ENCODE peak calls at places on chromosome 3, in ten cellular contexts. One of them, this sample, is unnamed.

GRCh38 chr3:146177072-146177936 is 16.3 kb upstream of the PLOD2 start:
- DNase-seq in renal cortical epithelial cell: no peak
- DNase-seq in A172: no peak
- DNase-seq in NCI-H1436: no peak
- DNase-seq in CMK: no peak
- DNase-seq in ureter: no peak
- DNase-seq in GM12864: no peak
- DNase-seq in H9: no peak
- DNase-seq in nucleus accumbens: no peak
- DNase-seq in activated CD4-positive, alpha-beta T cell treated with anti-CD3 and anti-CD28 coated beads, Interleukin-2, amount 50 U/mL, for 1 hour: no peak
- DNase-seq in this sample: no peak

GRCh38 chr3:110533089-110533488 is 538.5 kb upstream of the NECTIN3 start:
- DNase-seq in renal cortical epithelial cell: peak
- DNase-seq in A172: no peak
- DNase-seq in NCI-H1436: no peak
- DNase-seq in CMK: no peak
- DNase-seq in ureter: no peak
- DNase-seq in GM12864: no peak
- DNase-seq in H9: no peak
- DNase-seq in nucleus accumbens: no peak
- DNase-seq in activated CD4-positive, alpha-beta T cell treated with anti-CD3 and anti-CD28 coated beads, Interleukin-2, amount 50 U/mL, for 1 hour: no peak
- DNase-seq in this sample: no peak

GRCh38 chr3:114241259-114241658 is 3.9 kb upstream of the ZNF80 start:
- DNase-seq in renal cortical epithelial cell: no peak
- DNase-seq in A172: no peak
- DNase-seq in NCI-H1436: no peak
- DNase-seq in CMK: no peak
- DNase-seq in ureter: no peak
- DNase-seq in GM12864: no peak
- DNase-seq in H9: no peak
- DNase-seq in nucleus accumbens: no peak
- DNase-seq in activated CD4-positive, alpha-beta T cell treated with anti-CD3 and anti-CD28 coated beads, Interleukin-2, amount 50 U/mL, for 1 hour: no peak
- DNase-seq in this sample: no peak

GRCh38 chr3:58464875-58465274 is 27.0 kb upstream of the KCTD6 start:
- DNase-seq in renal cortical epithelial cell: no peak
- DNase-seq in A172: no peak
- DNase-seq in NCI-H1436: no peak
- DNase-seq in CMK: no peak
- DNase-seq in ureter: no peak
- DNase-seq in GM12864: no peak
- DNase-seq in H9: no peak
- DNase-seq in nucleus accumbens: no peak
- DNase-seq in activated CD4-positive, alpha-beta T cell treated with anti-CD3 and anti-CD28 coated beads, Interleukin-2, amount 50 U/mL, for 1 hour: no peak
- DNase-seq in this sample: no peak

GRCh38 chr3:62833538-62833937 is 41.7 kb downstream of the CADPS start:
- DNase-seq in renal cortical epithelial cell: no peak
- DNase-seq in A172: no peak
- DNase-seq in NCI-H1436: no peak
- DNase-seq in CMK: no peak
- DNase-seq in ureter: no peak
- DNase-seq in GM12864: no peak
- DNase-seq in H9: no peak
- DNase-seq in nucleus accumbens: no peak
- DNase-seq in activated CD4-positive, alpha-beta T cell treated with anti-CD3 and anti-CD28 coated beads, Interleukin-2, amount 50 U/mL, for 1 hour: no peak
- DNase-seq in this sample: no peak

GRCh38 chr3:11651900-11652299 is 8.2 kb upstream of the VGLL4 start:
- DNase-seq in renal cortical epithelial cell: peak
- DNase-seq in A172: peak
- DNase-seq in NCI-H1436: no peak
- DNase-seq in CMK: no peak
- DNase-seq in ureter: no peak
- DNase-seq in GM12864: no peak
- DNase-seq in H9: no peak
- DNase-seq in nucleus accumbens: no peak
- DNase-seq in activated CD4-positive, alpha-beta T cell treated with anti-CD3 and anti-CD28 coated beads, Interleukin-2, amount 50 U/mL, for 1 hour: no peak
- DNase-seq in this sample: no peak

GRCh38 chr3:124492824-124493223 is 237.4 kb upstream of the UMPS start:
- DNase-seq in renal cortical epithelial cell: peak
- DNase-seq in A172: peak
- DNase-seq in NCI-H1436: peak
- DNase-seq in CMK: no peak
- DNase-seq in ureter: peak
- DNase-seq in GM12864: peak
- DNase-seq in H9: peak
- DNase-seq in nucleus accumbens: no peak
- DNase-seq in activated CD4-positive, alpha-beta T cell treated with anti-CD3 and anti-CD28 coated beads, Interleukin-2, amount 50 U/mL, for 1 hour: no peak
- DNase-seq in this sample: peak

GRCh38 chr3:40398346-40398745 is 11.4 kb downstream of the ENTPD3 start:
- DNase-seq in renal cortical epithelial cell: no peak
- DNase-seq in A172: no peak
- DNase-seq in NCI-H1436: no peak
- DNase-seq in CMK: no peak
- DNase-seq in ureter: no peak
- DNase-seq in GM12864: no peak
- DNase-seq in H9: no peak
- DNase-seq in nucleus accumbens: no peak
- DNase-seq in activated CD4-positive, alpha-beta T cell treated with anti-CD3 and anti-CD28 coated beads, Interleukin-2, amount 50 U/mL, for 1 hour: no peak
- DNase-seq in this sample: no peak

GRCh38 chr3:158091526-158091925 is 14.7 kb downstream of the SHOX2 start:
- DNase-seq in renal cortical epithelial cell: peak
- DNase-seq in A172: no peak
- DNase-seq in NCI-H1436: no peak
- DNase-seq in CMK: no peak
- DNase-seq in ureter: no peak
- DNase-seq in GM12864: no peak
- DNase-seq in H9: no peak
- DNase-seq in nucleus accumbens: no peak
- DNase-seq in activated CD4-positive, alpha-beta T cell treated with anti-CD3 and anti-CD28 coated beads, Interleukin-2, amount 50 U/mL, for 1 hour: no peak
- DNase-seq in this sample: no peak

GRCh38 chr3:161222662-161223061 is 1.6 kb downstream of the NMD3 start:
- DNase-seq in renal cortical epithelial cell: no peak
- DNase-seq in A172: peak
- DNase-seq in NCI-H1436: no peak
- DNase-seq in CMK: no peak
- DNase-seq in ureter: no peak
- DNase-seq in GM12864: no peak
- DNase-seq in H9: no peak
- DNase-seq in nucleus accumbens: no peak
- DNase-seq in activated CD4-positive, alpha-beta T cell treated with anti-CD3 and anti-CD28 coated beads, Interleukin-2, amount 50 U/mL, for 1 hour: no peak
- DNase-seq in this sample: no peak

GRCh38 chr3:33277193-33277882 is at the start of gene FBXL2:
- DNase-seq in renal cortical epithelial cell: peak
- DNase-seq in A172: peak
- DNase-seq in NCI-H1436: peak
- DNase-seq in CMK: peak
- DNase-seq in ureter: peak
- DNase-seq in GM12864: no peak
- DNase-seq in H9: peak
- DNase-seq in nucleus accumbens: no peak
- DNase-seq in activated CD4-positive, alpha-beta T cell treated with anti-CD3 and anti-CD28 coated beads, Interleukin-2, amount 50 U/mL, for 1 hour: no peak
- DNase-seq in this sample: peak

GRCh38 chr3:150076443-150076842 is 105.7 kb upstream of the PFN2 start:
- DNase-seq in renal cortical epithelial cell: no peak
- DNase-seq in A172: no peak
- DNase-seq in NCI-H1436: no peak
- DNase-seq in CMK: no peak
- DNase-seq in ureter: no peak
- DNase-seq in GM12864: no peak
- DNase-seq in H9: no peak
- DNase-seq in nucleus accumbens: no peak
- DNase-seq in activated CD4-positive, alpha-beta T cell treated with anti-CD3 and anti-CD28 coated beads, Interleukin-2, amount 50 U/mL, for 1 hour: no peak
- DNase-seq in this sample: no peak

GRCh38 chr3:195169011-195169410 is 101.9 kb downstream of the XXYLT1 start:
- DNase-seq in renal cortical epithelial cell: no peak
- DNase-seq in A172: no peak
- DNase-seq in NCI-H1436: no peak
- DNase-seq in CMK: no peak
- DNase-seq in ureter: no peak
- DNase-seq in GM12864: no peak
- DNase-seq in H9: no peak
- DNase-seq in nucleus accumbens: no peak
- DNase-seq in activated CD4-positive, alpha-beta T cell treated with anti-CD3 and anti-CD28 coated beads, Interleukin-2, amount 50 U/mL, for 1 hour: no peak
- DNase-seq in this sample: no peak

GRCh38 chr3:182436547-182436946 is 356.8 kb upstream of the ATP11B start:
- DNase-seq in renal cortical epithelial cell: no peak
- DNase-seq in A172: no peak
- DNase-seq in NCI-H1436: peak
- DNase-seq in CMK: no peak
- DNase-seq in ureter: no peak
- DNase-seq in GM12864: no peak
- DNase-seq in H9: no peak
- DNase-seq in nucleus accumbens: no peak
- DNase-seq in activated CD4-positive, alpha-beta T cell treated with anti-CD3 and anti-CD28 coated beads, Interleukin-2, amount 50 U/mL, for 1 hour: no peak
- DNase-seq in this sample: no peak

GRCh38 chr3:94234177-94234788 is 171.4 kb downstream of the NSUN3 start:
- DNase-seq in renal cortical epithelial cell: peak
- DNase-seq in A172: peak
- DNase-seq in NCI-H1436: no peak
- DNase-seq in CMK: no peak
- DNase-seq in ureter: no peak
- DNase-seq in GM12864: peak
- DNase-seq in H9: no peak
- DNase-seq in nucleus accumbens: no peak
- DNase-seq in activated CD4-positive, alpha-beta T cell treated with anti-CD3 and anti-CD28 coated beads, Interleukin-2, amount 50 U/mL, for 1 hour: no peak
- DNase-seq in this sample: no peak

GRCh38 chr3:197365621-197366020 is 67.2 kb upstream of the DLG1 start:
- DNase-seq in renal cortical epithelial cell: no peak
- DNase-seq in A172: no peak
- DNase-seq in NCI-H1436: no peak
- DNase-seq in CMK: no peak
- DNase-seq in ureter: no peak
- DNase-seq in GM12864: no peak
- DNase-seq in H9: no peak
- DNase-seq in nucleus accumbens: no peak
- DNase-seq in activated CD4-positive, alpha-beta T cell treated with anti-CD3 and anti-CD28 coated beads, Interleukin-2, amount 50 U/mL, for 1 hour: no peak
- DNase-seq in this sample: no peak

GRCh38 chr3:47399531-47400270 is 18.9 kb downstream of the PTPN23 start:
- DNase-seq in renal cortical epithelial cell: no peak
- DNase-seq in A172: no peak
- DNase-seq in NCI-H1436: no peak
- DNase-seq in CMK: no peak
- DNase-seq in ureter: no peak
- DNase-seq in GM12864: no peak
- DNase-seq in H9: no peak
- DNase-seq in nucleus accumbens: no peak
- DNase-seq in activated CD4-positive, alpha-beta T cell treated with anti-CD3 and anti-CD28 coated beads, Interleukin-2, amount 50 U/mL, for 1 hour: no peak
- DNase-seq in this sample: no peak

GRCh38 chr3:136772709-136773108 is 20.5 kb upstream of the STAG1 start:
- DNase-seq in renal cortical epithelial cell: peak
- DNase-seq in A172: peak
- DNase-seq in NCI-H1436: no peak
- DNase-seq in CMK: no peak
- DNase-seq in ureter: no peak
- DNase-seq in GM12864: no peak
- DNase-seq in H9: no peak
- DNase-seq in nucleus accumbens: no peak
- DNase-seq in activated CD4-positive, alpha-beta T cell treated with anti-CD3 and anti-CD28 coated beads, Interleukin-2, amount 50 U/mL, for 1 hour: no peak
- DNase-seq in this sample: no peak

GRCh38 chr3:55885721-55886120 is 398.6 kb upstream of the WNT5A start:
- DNase-seq in renal cortical epithelial cell: peak
- DNase-seq in A172: peak
- DNase-seq in NCI-H1436: no peak
- DNase-seq in CMK: no peak
- DNase-seq in ureter: no peak
- DNase-seq in GM12864: no peak
- DNase-seq in H9: no peak
- DNase-seq in nucleus accumbens: no peak
- DNase-seq in activated CD4-positive, alpha-beta T cell treated with anti-CD3 and anti-CD28 coated beads, Interleukin-2, amount 50 U/mL, for 1 hour: no peak
- DNase-seq in this sample: no peak

GRCh38 chr3:10757021-10757820 is 58.8 kb upstream of the SLC6A11 start:
- DNase-seq in renal cortical epithelial cell: peak
- DNase-seq in A172: peak
- DNase-seq in NCI-H1436: no peak
- DNase-seq in CMK: no peak
- DNase-seq in ureter: no peak
- DNase-seq in GM12864: no peak
- DNase-seq in H9: no peak
- DNase-seq in nucleus accumbens: no peak
- DNase-seq in activated CD4-positive, alpha-beta T cell treated with anti-CD3 and anti-CD28 coated beads, Interleukin-2, amount 50 U/mL, for 1 hour: no peak
- DNase-seq in this sample: no peak

GRCh38 chr3:42964286-42964685 is 14.8 kb upstream of the GASK1A start:
- DNase-seq in renal cortical epithelial cell: no peak
- DNase-seq in A172: no peak
- DNase-seq in NCI-H1436: no peak
- DNase-seq in CMK: no peak
- DNase-seq in ureter: no peak
- DNase-seq in GM12864: no peak
- DNase-seq in H9: no peak
- DNase-seq in nucleus accumbens: no peak
- DNase-seq in activated CD4-positive, alpha-beta T cell treated with anti-CD3 and anti-CD28 coated beads, Interleukin-2, amount 50 U/mL, for 1 hour: no peak
- DNase-seq in this sample: no peak

GRCh38 chr3:61192222-61192621 is 59.0 kb downstream of the FHIT start:
- DNase-seq in renal cortical epithelial cell: no peak
- DNase-seq in A172: no peak
- DNase-seq in NCI-H1436: no peak
- DNase-seq in CMK: no peak
- DNase-seq in ureter: no peak
- DNase-seq in GM12864: no peak
- DNase-seq in H9: no peak
- DNase-seq in nucleus accumbens: no peak
- DNase-seq in activated CD4-positive, alpha-beta T cell treated with anti-CD3 and anti-CD28 coated beads, Interleukin-2, amount 50 U/mL, for 1 hour: no peak
- DNase-seq in this sample: no peak

GRCh38 chr3:193865339-193865738 is 270.6 kb upstream of the HES1 start:
- DNase-seq in renal cortical epithelial cell: no peak
- DNase-seq in A172: no peak
- DNase-seq in NCI-H1436: no peak
- DNase-seq in CMK: no peak
- DNase-seq in ureter: no peak
- DNase-seq in GM12864: peak
- DNase-seq in H9: no peak
- DNase-seq in nucleus accumbens: no peak
- DNase-seq in activated CD4-positive, alpha-beta T cell treated with anti-CD3 and anti-CD28 coated beads, Interleukin-2, amount 50 U/mL, for 1 hour: no peak
- DNase-seq in this sample: no peak

GRCh38 chr3:145817870-145818483 is 343.0 kb downstream of the PLOD2 start:
- DNase-seq in renal cortical epithelial cell: no peak
- DNase-seq in A172: no peak
- DNase-seq in NCI-H1436: no peak
- DNase-seq in CMK: no peak
- DNase-seq in ureter: no peak
- DNase-seq in GM12864: no peak
- DNase-seq in H9: no peak
- DNase-seq in nucleus accumbens: no peak
- DNase-seq in activated CD4-positive, alpha-beta T cell treated with anti-CD3 and anti-CD28 coated beads, Interleukin-2, amount 50 U/mL, for 1 hour: no peak
- DNase-seq in this sample: no peak

GRCh38 chr3:55292360-55292759 is 194.7 kb downstream of the WNT5A start:
- DNase-seq in renal cortical epithelial cell: peak
- DNase-seq in A172: no peak
- DNase-seq in NCI-H1436: no peak
- DNase-seq in CMK: no peak
- DNase-seq in ureter: no peak
- DNase-seq in GM12864: no peak
- DNase-seq in H9: peak
- DNase-seq in nucleus accumbens: no peak
- DNase-seq in activated CD4-positive, alpha-beta T cell treated with anti-CD3 and anti-CD28 coated beads, Interleukin-2, amount 50 U/mL, for 1 hour: no peak
- DNase-seq in this sample: no peak

GRCh38 chr3:81761904-81762565 is 590 bp upstream of the GBE1 start:
- DNase-seq in renal cortical epithelial cell: peak
- DNase-seq in A172: peak
- DNase-seq in NCI-H1436: no peak
- DNase-seq in CMK: no peak
- DNase-seq in ureter: no peak
- DNase-seq in GM12864: no peak
- DNase-seq in H9: no peak
- DNase-seq in nucleus accumbens: no peak
- DNase-seq in activated CD4-positive, alpha-beta T cell treated with anti-CD3 and anti-CD28 coated beads, Interleukin-2, amount 50 U/mL, for 1 hour: no peak
- DNase-seq in this sample: no peak

GRCh38 chr3:73805435-73805834 is 180.7 kb upstream of the PDZRN3 start:
- DNase-seq in renal cortical epithelial cell: no peak
- DNase-seq in A172: no peak
- DNase-seq in NCI-H1436: no peak
- DNase-seq in CMK: no peak
- DNase-seq in ureter: peak
- DNase-seq in GM12864: no peak
- DNase-seq in H9: no peak
- DNase-seq in nucleus accumbens: no peak
- DNase-seq in activated CD4-positive, alpha-beta T cell treated with anti-CD3 and anti-CD28 coated beads, Interleukin-2, amount 50 U/mL, for 1 hour: no peak
- DNase-seq in this sample: no peak

GRCh38 chr3:42755681-42756578 is 17.1 kb downstream of the CCDC13 start:
- DNase-seq in renal cortical epithelial cell: no peak
- DNase-seq in A172: no peak
- DNase-seq in NCI-H1436: no peak
- DNase-seq in CMK: no peak
- DNase-seq in ureter: no peak
- DNase-seq in GM12864: no peak
- DNase-seq in H9: peak
- DNase-seq in nucleus accumbens: no peak
- DNase-seq in activated CD4-positive, alpha-beta T cell treated with anti-CD3 and anti-CD28 coated beads, Interleukin-2, amount 50 U/mL, for 1 hour: peak
- DNase-seq in this sample: peak